ENCODE peak calls at places on chromosomes 13 and 19, in eight cellular contexts. V is tibial nerve, M is esophagus muscularis mucosa, E is SK-N-SH, K is stomach, A is ovary, R is A549, H is transverse colon. B is an unnamed sample.
A peak's percentile ranks its signal among the peaks of the same experiment; 100 is the strongest.

GRCh38 chr13:103810026-103810425 is 743.8 kb upstream of the SLC10A2 start:
- DNase-seq in M (no peak), K (no peak), A (no peak), R (no peak), E (no peak), V (no peak), H (no peak), B (no peak)

GRCh38 chr13:100527644-100528043 is 60.9 kb downstream of the GGACT start:
- DNase-seq in H (no peak), M (no peak), E (no peak), A (no peak), R (no peak), K (no peak), V (no peak), B (no peak)

GRCh38 chr13:85985791-85986190 is 186.6 kb upstream of the SLITRK6 start:
- DNase-seq in A (no peak), R (no peak), M (no peak), E (no peak), H (no peak), V (no peak), K (no peak), B (no peak)

GRCh38 chr13:37598572-37598971 is at the start of gene POSTN:
- DNase-seq in V (no peak), H (no peak), R (no peak), K (no peak), E (no peak), M (no peak), A (no peak), B (no peak)

GRCh38 chr13:88908896-88909535 is 1237.8 kb downstream of the SLITRK5 start:
- DNase-seq in M (no peak), K (no peak), E (no peak), H (no peak), A (no peak), V (peak; percentile 12), R (no peak), B (no peak)

GRCh38 chr19:19098703-19099632 is 35.2 kb downstream of the SLC25A42 start:
- DNase-seq in E (no peak), R (no peak), K (no peak), V (no peak), M (no peak), A (no peak), H (no peak), B (no peak)

GRCh38 chr19:17454579-17454978 is 6.1 kb upstream of the TMEM221 start:
- DNase-seq in H (no peak), A (no peak), R (no peak), K (no peak), E (peak; percentile 52), V (no peak), M (no peak), B (no peak)

GRCh38 chr19:9155591-9155990 is 15.4 kb downstream of the ZNF317 start:
- DNase-seq in A (no peak), R (no peak), H (no peak), K (no peak), V (no peak), M (no peak), E (no peak), B (no peak)

GRCh38 chr19:48415395-48415794 is 21.9 kb downstream of the GRIN2D start:
- DNase-seq in R (no peak), K (peak; percentile 78), E (peak; percentile 82), M (no peak), V (peak; percentile 74), H (peak; percentile 92), A (no peak), B (peak; percentile 84)

GRCh38 chr19:2394669-2395292 is 32.6 kb downstream of the TIMM13 start:
- DNase-seq in E (no peak), V (no peak), R (no peak), A (no peak), M (no peak), H (peak; percentile 72), K (no peak), B (no peak)

GRCh38 chr19:28424662-28425430 is 788.1 kb downstream of the UQCRFS1 start:
- DNase-seq in H (no peak), R (no peak), M (no peak), V (no peak), E (no peak), K (no peak), A (no peak), B (no peak)

GRCh38 chr19:9883764-9884163 is 48.6 kb downstream of the PIN1 start:
- DNase-seq in K (no peak), M (no peak), R (no peak), V (no peak), H (no peak), E (no peak), A (no peak), B (no peak)

GRCh38 chr19:2613507-2614295 is 88.8 kb downstream of the GNG7 start:
- DNase-seq in R (no peak), K (peak; percentile 60), E (peak; percentile 78), H (peak; percentile 50), V (no peak), A (no peak), M (no peak), B (peak; percentile 73)

GRCh38 chr13:107361666-107362065 is 793.7 kb upstream of the ARGLU1 start:
- DNase-seq in K (no peak), E (no peak), H (no peak), M (no peak), V (no peak), R (no peak), A (no peak), B (no peak)
- TF ChIP-seq EP300 in K (no peak), E (no peak), H (no peak), M (no peak), V (no peak), R (no peak), A (no peak), B (no peak)

DNA sequence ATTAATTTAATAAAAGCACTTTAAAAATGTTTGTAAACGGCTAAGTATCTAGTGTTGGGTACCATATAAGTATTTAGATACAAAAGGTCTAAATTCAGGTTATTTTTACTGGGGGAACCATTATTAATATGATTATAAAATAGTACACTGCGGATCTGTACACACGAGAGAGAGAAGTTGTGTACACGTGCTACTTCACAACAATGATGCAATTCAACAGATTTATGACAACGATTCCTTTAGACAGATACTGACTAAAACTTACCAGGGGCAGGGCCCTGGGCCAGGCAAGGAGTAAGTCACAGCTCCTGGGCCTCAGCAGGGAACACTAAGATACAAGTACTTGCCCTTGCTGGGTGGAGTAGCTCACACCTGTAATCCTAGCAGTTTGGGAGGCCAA is 29.1 kb upstream of the TPTE2 start:
- DNase-seq in V (no peak), M (peak; percentile 34), E (no peak), R (no peak), H (no peak), K (no peak), A (no peak), B (no peak)
- H3K27ac ChIP-seq in V (no peak overlapping the region), M (no peak overlapping the region), E (no peak overlapping the region), R (no peak overlapping the region), H (no peak overlapping the region), K (no peak overlapping the region), A (no peak overlapping the region), B (no peak overlapping the region)

GRCh38 chr13:109249780-109250528 is 536.4 kb downstream of the IRS2 start:
- DNase-seq in R (no peak), E (no peak), H (no peak), A (no peak), M (no peak), K (no peak), V (no peak), B (no peak)
- TF ChIP-seq EP300 in R (no peak), E (no peak), H (no peak), A (no peak), M (no peak), K (no peak), V (no peak), B (no peak)

GRCh38 chr19:30148039-30148438 is 206.0 kb downstream of the URI1 start:
- DNase-seq in A (no peak), R (peak; percentile 95), E (no peak), K (no peak), M (no peak), V (no peak), H (no peak), B (no peak)

GRCh38 chr19:30145467-30145866 is 203.4 kb downstream of the URI1 start:
- DNase-seq in A (no peak), E (no peak), K (no peak), M (no peak), V (no peak), R (no peak), H (no peak), B (no peak)

GRCh38 chr19:30144242-30144758 is 202.3 kb downstream of the URI1 start:
- DNase-seq in H (no peak), R (no peak), M (no peak), E (no peak), K (no peak), A (no peak), V (no peak), B (no peak)

GRCh38 chr19:30146346-30146745 is 204.3 kb downstream of the URI1 start:
- DNase-seq in E (no peak), K (no peak), A (no peak), H (no peak), M (no peak), V (no peak), R (no peak), B (no peak)

DNA sequence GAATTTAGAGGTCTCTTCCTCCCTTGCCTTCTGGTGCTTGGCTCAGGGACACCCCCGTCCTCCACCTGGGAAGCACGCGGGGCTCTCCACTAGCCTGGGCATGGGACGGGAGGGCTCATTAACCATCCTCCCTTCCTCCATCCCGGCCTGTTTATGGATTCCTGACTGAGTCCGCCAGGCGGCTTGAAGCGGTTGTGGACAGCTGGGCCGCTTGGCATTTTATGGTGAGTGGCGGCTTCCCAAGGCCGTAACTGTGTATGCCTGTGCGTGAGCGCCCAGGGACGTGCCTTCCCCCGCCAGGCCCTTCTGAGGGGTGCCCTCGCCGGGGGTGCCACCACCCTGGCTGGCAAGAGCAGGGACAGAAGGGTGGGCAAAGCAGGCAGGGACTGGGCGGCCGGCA is 202.8 kb downstream of the URI1 start:
- DNase-seq in E (no peak), K (no peak), A (no peak), R (no peak), M (no peak), V (no peak), H (no peak), B (no peak)
- H3K27ac ChIP-seq in E (no peak overlapping the region), K (no peak overlapping the region), A (no peak overlapping the region), R (no peak overlapping the region), M (no peak overlapping the region), V (no peak overlapping the region), H (no peak overlapping the region), B (no peak overlapping the region)

DNA sequence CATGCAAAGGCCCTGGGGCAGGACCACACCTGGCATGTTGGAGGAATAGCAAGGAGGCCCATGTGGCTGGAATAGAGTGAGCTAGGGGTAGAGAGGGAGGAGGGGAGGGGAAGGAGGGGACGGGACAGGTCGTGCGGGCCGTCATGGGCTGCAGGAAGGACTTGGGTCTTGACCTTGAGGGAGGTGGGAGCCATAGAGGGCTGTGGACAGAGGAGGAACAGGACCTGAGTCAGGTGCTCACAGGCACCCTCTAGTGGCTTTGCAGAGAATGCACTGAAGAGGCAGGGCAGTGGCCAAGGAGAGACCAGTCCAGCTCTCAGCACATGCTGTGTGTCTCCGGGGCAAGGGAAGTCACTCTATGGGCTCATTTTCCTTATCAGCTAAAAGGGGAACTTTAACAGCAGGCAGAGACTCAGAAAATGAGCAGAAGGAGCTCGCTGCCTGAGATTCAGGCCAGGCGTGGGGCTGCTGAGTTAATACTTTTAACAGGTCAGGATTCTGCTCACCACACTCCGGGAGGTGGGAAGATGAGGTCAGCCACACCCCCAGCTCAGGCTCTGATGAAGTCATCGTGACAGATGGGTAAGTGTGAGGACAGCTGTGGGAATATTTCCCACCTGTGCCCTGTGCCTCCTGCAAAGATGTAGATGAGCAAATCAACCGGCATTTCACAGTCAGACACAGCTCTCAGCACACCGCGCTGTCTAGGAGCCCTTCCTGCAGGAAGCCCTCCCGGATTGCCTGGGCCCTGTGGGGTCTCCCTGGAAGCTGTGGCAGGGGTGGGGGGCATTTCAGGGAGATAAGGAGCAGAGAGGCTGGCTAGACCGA is 6.0 kb upstream of the TNFAIP8L1 start:
- DNase-seq in M (no peak), A (no peak), E (peak; percentile 73), K (peak; percentile 67), R (peak; percentile 60), V (peak; percentile 56), H (peak; percentile 61), B (peak; percentile 79)
- TF ChIP-seq EP300 in M (no peak), A (no peak), E (no peak), K (no peak), R (no peak), V (no peak), H (no peak), B (no peak)